ENCODE peak calls at places on chromosomes 1 and 21, in nine cellular contexts. One of them, this sample, is unnamed. For H3K4me1, the result is how much of the 10 kb centered on the place peaks cover.

GRCh38 chr21:45475797-45476570 is 66.3 kb downstream of the SLC19A1 start:
- DNase-seq in breast epithelium: no peak
- DNase-seq in thoracic aorta: no peak
- DNase-seq in A549: no peak
- DNase-seq in CD8-positive, alpha-beta T cell: no peak
- DNase-seq in HCT116: no peak
- DNase-seq in ovary: no peak
- DNase-seq in hepatocyte: no peak
- DNase-seq in lower lobe of right lung: no peak
- DNase-seq in this sample: no peak

GRCh38 chr1:194295690-194296089 is 1109.3 kb upstream of the B3GALT2 start:
- DNase-seq in hepatocyte: peak
- DNase-seq in ovary: no peak
- DNase-seq in CD8-positive, alpha-beta T cell: peak
- DNase-seq in HCT116: peak
- DNase-seq in A549: peak
- DNase-seq in breast epithelium: no peak
- DNase-seq in thoracic aorta: no peak
- DNase-seq in lower lobe of right lung: no peak
- DNase-seq in this sample: peak

GRCh38 chr1:30783244-30783915 is 25.8 kb upstream of the LAPTM5 start:
- DNase-seq in thoracic aorta: no peak
- DNase-seq in ovary: no peak
- DNase-seq in HCT116: no peak
- DNase-seq in hepatocyte: no peak
- DNase-seq in A549: no peak
- DNase-seq in breast epithelium: no peak
- DNase-seq in CD8-positive, alpha-beta T cell: no peak
- DNase-seq in lower lobe of right lung: peak
- DNase-seq in this sample: peak

GRCh38 chr1:207034998-207035397 is 2.4 kb upstream of the C1orf116 start:
- DNase-seq in A549: no peak
- DNase-seq in CD8-positive, alpha-beta T cell: no peak
- DNase-seq in breast epithelium: no peak
- DNase-seq in hepatocyte: peak
- DNase-seq in ovary: no peak
- DNase-seq in thoracic aorta: no peak
- DNase-seq in lower lobe of right lung: no peak
- DNase-seq in HCT116: no peak
- DNase-seq in this sample: no peak

GRCh38 chr1:115115521-115116161 is 26.3 kb upstream of the TSPAN2 start:
- DNase-seq in CD8-positive, alpha-beta T cell: no peak
- DNase-seq in A549: no peak
- DNase-seq in thoracic aorta: no peak
- DNase-seq in lower lobe of right lung: no peak
- DNase-seq in hepatocyte: no peak
- DNase-seq in breast epithelium: no peak
- DNase-seq in HCT116: no peak
- DNase-seq in ovary: no peak
- DNase-seq in this sample: no peak

GRCh38 chr1:35929730-35930592 is 944 bp upstream of the AGO3 start:
- DNase-seq in lower lobe of right lung: peak
- DNase-seq in breast epithelium: no peak
- DNase-seq in thoracic aorta: no peak
- DNase-seq in CD8-positive, alpha-beta T cell: peak
- DNase-seq in A549: no peak
- DNase-seq in hepatocyte: peak
- DNase-seq in ovary: peak
- DNase-seq in HCT116: peak
- DNase-seq in this sample: peak

GRCh38 chr1:54813479-54814147 is 12.5 kb upstream of the TTC22 start:
- DNase-seq in lower lobe of right lung: no peak
- DNase-seq in thoracic aorta: no peak
- DNase-seq in A549: no peak
- DNase-seq in hepatocyte: no peak
- DNase-seq in ovary: no peak
- DNase-seq in HCT116: no peak
- DNase-seq in CD8-positive, alpha-beta T cell: no peak
- DNase-seq in breast epithelium: no peak
- DNase-seq in this sample: peak

GRCh38 chr1:114025609-114026401 is 46.5 kb downstream of the OLFML3 start:
- DNase-seq in ovary: no peak
- DNase-seq in breast epithelium: no peak
- DNase-seq in thoracic aorta: no peak
- DNase-seq in lower lobe of right lung: no peak
- DNase-seq in CD8-positive, alpha-beta T cell: no peak
- DNase-seq in A549: no peak
- DNase-seq in hepatocyte: no peak
- DNase-seq in HCT116: no peak
- DNase-seq in this sample: no peak

DNA sequence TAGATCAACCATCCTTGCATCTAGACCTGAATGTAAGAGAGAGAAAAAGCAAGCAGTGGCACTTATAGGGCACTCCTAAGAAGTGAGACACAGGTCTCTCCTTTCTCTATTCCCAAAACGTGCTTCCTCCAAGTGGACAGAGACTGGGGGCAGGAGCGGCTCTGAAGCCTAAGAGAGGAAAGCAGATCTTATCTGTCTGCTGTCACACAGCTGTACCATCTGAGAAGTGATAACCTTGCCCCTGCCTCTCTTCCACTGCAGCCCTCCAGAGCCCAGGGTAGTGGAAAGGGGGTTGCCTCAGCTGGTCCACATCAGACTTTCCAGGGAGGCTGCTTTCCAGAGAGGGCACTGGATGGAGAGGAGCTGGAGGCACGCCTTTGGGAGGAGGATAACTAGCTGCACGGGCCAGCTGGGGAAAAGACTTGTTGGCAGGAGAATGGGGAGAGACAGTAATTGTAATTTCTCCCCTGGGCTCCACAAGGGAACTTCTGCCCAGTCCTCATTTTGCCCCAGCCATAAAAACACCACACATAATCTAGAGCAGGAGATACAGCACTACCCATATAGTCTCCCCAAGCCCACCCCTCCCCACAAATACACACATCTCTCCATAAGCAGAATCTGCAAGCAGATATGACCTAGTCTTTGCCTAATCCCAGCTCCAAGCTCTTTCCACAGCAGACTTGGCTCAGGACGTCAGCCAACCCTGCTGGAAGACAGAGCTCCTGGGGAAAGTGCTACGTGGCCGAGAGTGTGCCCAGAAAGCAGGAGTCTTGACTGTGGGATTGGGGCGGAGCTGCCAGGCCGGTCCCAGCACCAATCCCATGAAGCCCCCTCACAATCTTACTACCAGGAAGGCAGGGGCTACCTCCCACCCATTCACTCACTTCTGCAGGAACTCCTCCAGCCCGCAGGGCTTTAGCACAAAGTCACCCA is 31.2 kb downstream of the PIK3C2B start:
- DNase-seq in HCT116: no peak
- DNase-seq in lower lobe of right lung: no peak
- DNase-seq in breast epithelium: no peak
- DNase-seq in CD8-positive, alpha-beta T cell: no peak
- DNase-seq in A549: no peak
- DNase-seq in hepatocyte: peak
- DNase-seq in thoracic aorta: no peak
- DNase-seq in ovary: no peak
- DNase-seq in this sample: peak
- H3K4me1 ChIP-seq in HCT116: under half
- H3K4me1 ChIP-seq in lower lobe of right lung: half or more
- H3K4me1 ChIP-seq in breast epithelium: under half
- H3K4me1 ChIP-seq in CD8-positive, alpha-beta T cell: under half
- H3K4me1 ChIP-seq in A549: under half
- H3K4me1 ChIP-seq in hepatocyte: under half
- H3K4me1 ChIP-seq in thoracic aorta: under half
- H3K4me1 ChIP-seq in ovary: under half
- H3K4me1 ChIP-seq in this sample: under half

GRCh38 chr1:156258859-156259258 is 11.0 kb upstream of the PAQR6 start:
- DNase-seq in HCT116: no peak
- DNase-seq in A549: no peak
- DNase-seq in breast epithelium: no peak
- DNase-seq in hepatocyte: no peak
- DNase-seq in CD8-positive, alpha-beta T cell: no peak
- DNase-seq in ovary: no peak
- DNase-seq in thoracic aorta: no peak
- DNase-seq in lower lobe of right lung: no peak
- DNase-seq in this sample: no peak

GRCh38 chr1:156253634-156254033 is 5.8 kb upstream of the PAQR6 start:
- DNase-seq in A549: no peak
- DNase-seq in HCT116: no peak
- DNase-seq in lower lobe of right lung: no peak
- DNase-seq in CD8-positive, alpha-beta T cell: no peak
- DNase-seq in ovary: no peak
- DNase-seq in breast epithelium: no peak
- DNase-seq in thoracic aorta: no peak
- DNase-seq in hepatocyte: no peak
- DNase-seq in this sample: no peak

GRCh38 chr1:156259805-156260204 is 11.9 kb upstream of the PAQR6 start:
- DNase-seq in thoracic aorta: no peak
- DNase-seq in hepatocyte: no peak
- DNase-seq in breast epithelium: no peak
- DNase-seq in CD8-positive, alpha-beta T cell: no peak
- DNase-seq in lower lobe of right lung: no peak
- DNase-seq in HCT116: no peak
- DNase-seq in ovary: no peak
- DNase-seq in A549: peak
- DNase-seq in this sample: peak

GRCh38 chr1:156260896-156261295 is 13.0 kb upstream of the PAQR6 start:
- DNase-seq in thoracic aorta: no peak
- DNase-seq in HCT116: no peak
- DNase-seq in A549: no peak
- DNase-seq in lower lobe of right lung: no peak
- DNase-seq in ovary: no peak
- DNase-seq in hepatocyte: no peak
- DNase-seq in breast epithelium: no peak
- DNase-seq in CD8-positive, alpha-beta T cell: no peak
- DNase-seq in this sample: no peak

DNA sequence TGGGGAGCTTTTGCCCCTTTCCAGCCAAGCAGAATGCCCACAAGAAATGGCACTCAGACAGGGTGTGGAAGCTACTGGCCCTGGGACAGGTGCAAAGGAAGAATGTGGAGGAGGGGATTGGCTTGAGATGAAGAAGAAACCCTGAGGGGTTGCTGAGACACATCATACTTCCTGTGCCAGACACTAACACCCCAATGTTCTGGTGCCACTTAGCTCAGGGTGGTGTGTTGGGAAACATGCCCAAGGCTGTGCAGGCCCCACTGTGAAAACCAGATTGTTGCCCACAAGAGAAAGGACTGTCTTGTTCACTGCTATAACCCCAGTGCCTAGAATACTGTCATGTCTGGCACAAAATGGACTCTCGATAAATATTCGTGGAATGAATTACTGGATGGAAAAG is 9.9 kb upstream of the PAQR6 start:
- DNase-seq in breast epithelium: no peak
- DNase-seq in CD8-positive, alpha-beta T cell: no peak
- DNase-seq in HCT116: no peak
- DNase-seq in A549: no peak
- DNase-seq in hepatocyte: no peak
- DNase-seq in ovary: no peak
- DNase-seq in lower lobe of right lung: no peak
- DNase-seq in thoracic aorta: no peak
- DNase-seq in this sample: no peak
- TF ChIP-seq CTCF in breast epithelium: no peak
- TF ChIP-seq CTCF in CD8-positive, alpha-beta T cell: no peak
- TF ChIP-seq CTCF in HCT116: no peak
- TF ChIP-seq CTCF in A549: no peak
- TF ChIP-seq CTCF in hepatocyte: no peak
- TF ChIP-seq CTCF in ovary: no peak
- TF ChIP-seq CTCF in lower lobe of right lung: no peak
- TF ChIP-seq CTCF in thoracic aorta: no peak
- TF ChIP-seq CTCF in this sample: no peak

DNA sequence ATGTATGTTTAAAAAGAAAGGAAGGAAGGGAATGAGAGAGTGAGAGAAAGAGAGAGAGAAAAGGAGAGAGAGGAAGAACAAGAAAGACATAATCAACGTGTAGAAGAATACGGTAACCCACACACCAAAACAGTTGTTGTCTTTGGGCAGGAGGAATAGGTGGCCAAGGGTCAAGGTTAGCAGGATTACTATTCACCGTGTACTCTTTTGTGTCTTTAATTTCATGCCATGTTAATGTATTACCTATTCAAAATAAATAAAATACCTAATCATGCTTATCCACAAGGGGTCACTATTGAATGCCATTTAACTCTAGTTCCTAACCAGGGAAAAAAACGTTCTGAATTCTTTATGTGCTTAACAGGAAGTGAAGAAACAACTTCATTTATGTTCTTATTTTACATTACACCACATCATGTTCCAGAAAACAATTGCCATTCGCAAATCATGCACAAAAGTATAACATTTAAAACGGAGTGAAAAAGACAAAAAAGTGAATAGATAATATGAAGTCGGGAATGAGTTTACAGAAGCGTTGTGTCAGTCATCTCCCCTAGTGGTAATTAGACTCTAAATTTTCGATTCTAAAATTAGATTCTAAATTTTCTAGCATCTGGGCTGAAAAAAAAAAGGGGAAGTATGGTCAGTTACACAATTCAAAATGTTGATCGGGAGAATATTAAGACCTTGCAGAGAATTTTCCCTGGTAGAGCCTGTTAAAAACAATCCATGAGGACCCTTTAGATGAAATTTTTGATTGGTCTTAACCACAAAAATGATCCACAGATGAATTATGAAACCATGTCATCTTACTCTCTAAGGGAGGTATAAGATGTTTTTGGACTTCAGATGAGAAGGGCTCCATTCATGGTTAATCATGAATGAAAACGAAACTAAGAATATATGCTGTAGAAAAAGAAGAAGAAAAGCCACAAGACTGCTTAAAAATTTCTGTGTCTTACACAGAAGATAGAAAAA is 694 bp upstream of the KMO start:
- DNase-seq in hepatocyte: peak
- DNase-seq in A549: peak
- DNase-seq in breast epithelium: no peak
- DNase-seq in HCT116: peak
- DNase-seq in thoracic aorta: no peak
- DNase-seq in lower lobe of right lung: no peak
- DNase-seq in CD8-positive, alpha-beta T cell: no peak
- DNase-seq in ovary: no peak
- DNase-seq in this sample: no peak
- H3K4me3 ChIP-seq in hepatocyte: peak
- H3K4me3 ChIP-seq in A549: peak
- H3K4me3 ChIP-seq in breast epithelium: peak
- H3K4me3 ChIP-seq in HCT116: peak
- H3K4me3 ChIP-seq in thoracic aorta: peak
- H3K4me3 ChIP-seq in lower lobe of right lung: peak
- H3K4me3 ChIP-seq in CD8-positive, alpha-beta T cell: peak
- H3K4me3 ChIP-seq in ovary: peak
- H3K4me3 ChIP-seq in this sample: no peak

DNA sequence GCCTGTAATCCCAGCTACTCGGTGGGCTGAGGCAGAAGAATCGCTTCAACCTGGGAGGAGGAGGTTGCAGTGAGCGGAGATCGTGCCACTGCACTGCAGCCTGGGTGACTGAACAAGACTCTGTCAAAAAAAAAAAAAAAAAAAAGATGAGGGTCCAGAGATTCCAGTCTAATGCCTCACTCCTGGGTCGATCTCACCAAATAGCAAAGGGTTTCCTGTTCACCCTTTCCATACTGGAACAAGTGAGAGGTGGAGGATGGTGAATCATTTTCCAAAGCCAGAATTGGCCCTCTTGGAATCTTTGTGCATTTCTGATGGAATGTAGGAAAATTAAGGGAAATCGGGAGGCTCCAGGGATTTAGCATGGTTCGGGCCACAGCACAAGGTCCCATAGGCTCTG is 58.1 kb upstream of the ZNF648 start:
- DNase-seq in ovary: no peak
- DNase-seq in hepatocyte: no peak
- DNase-seq in breast epithelium: no peak
- DNase-seq in A549: no peak
- DNase-seq in CD8-positive, alpha-beta T cell: no peak
- DNase-seq in thoracic aorta: no peak
- DNase-seq in lower lobe of right lung: no peak
- DNase-seq in HCT116: no peak
- DNase-seq in this sample: no peak
- H3K4me1 ChIP-seq in ovary: under half
- H3K4me1 ChIP-seq in hepatocyte: under half
- H3K4me1 ChIP-seq in breast epithelium: under half
- H3K4me1 ChIP-seq in A549: under half
- H3K4me1 ChIP-seq in CD8-positive, alpha-beta T cell: under half
- H3K4me1 ChIP-seq in thoracic aorta: under half
- H3K4me1 ChIP-seq in lower lobe of right lung: under half
- H3K4me1 ChIP-seq in HCT116: under half
- H3K4me1 ChIP-seq in this sample: under half

This sample was measured in mucosa of descending colon.